ENCODE peak calls at places on chromosomes 13 and 19, in seven cellular contexts. One of them, this sample, is unnamed.

GRCh38 chr19:20840371-20840770 is 64.3 kb downstream of the ZNF66 start:
- DNase-seq in tibial nerve: no peak
- DNase-seq in neural crest cell: no peak
- DNase-seq in PC-3: peak
- DNase-seq in MCF 10A: peak
- DNase-seq in progenitor cell of endocrine pancreas: no peak
- DNase-seq in pancreas: no peak
- DNase-seq in this sample: no peak

GRCh38 chr13:100987993-100988392 is 313.4 kb upstream of the TMTC4 start:
- DNase-seq in tibial nerve: no peak
- DNase-seq in neural crest cell: no peak
- DNase-seq in PC-3: peak
- DNase-seq in MCF 10A: peak
- DNase-seq in progenitor cell of endocrine pancreas: no peak
- DNase-seq in pancreas: no peak
- DNase-seq in this sample: no peak

GRCh38 chr19:14440049-14440448 is 6.9 kb downstream of the PKN1 start:
- DNase-seq in tibial nerve: peak
- DNase-seq in neural crest cell: no peak
- DNase-seq in PC-3: no peak
- DNase-seq in MCF 10A: no peak
- DNase-seq in progenitor cell of endocrine pancreas: no peak
- DNase-seq in pancreas: peak
- DNase-seq in this sample: peak

GRCh38 chr13:21663197-21663596 is 7.7 kb upstream of the FGF9 start:
- DNase-seq in tibial nerve: no peak
- DNase-seq in neural crest cell: no peak
- DNase-seq in PC-3: peak
- DNase-seq in MCF 10A: peak
- DNase-seq in progenitor cell of endocrine pancreas: no peak
- DNase-seq in pancreas: no peak
- DNase-seq in this sample: no peak

GRCh38 chr19:17209126-17210036 is 5.8 kb upstream of the USE1 start:
- DNase-seq in tibial nerve: no peak
- DNase-seq in neural crest cell: peak
- DNase-seq in PC-3: peak
- DNase-seq in MCF 10A: peak
- DNase-seq in progenitor cell of endocrine pancreas: no peak
- DNase-seq in pancreas: no peak
- DNase-seq in this sample: no peak

GRCh38 chr19:30520735-30521479 is 148.7 kb downstream of the ZNF536 start:
- DNase-seq in tibial nerve: no peak
- DNase-seq in neural crest cell: no peak
- DNase-seq in PC-3: no peak
- DNase-seq in MCF 10A: no peak
- DNase-seq in progenitor cell of endocrine pancreas: no peak
- DNase-seq in pancreas: no peak
- DNase-seq in this sample: no peak

GRCh38 chr19:12065100-12065538 is 588 bp downstream of the ZNF844 start:
- DNase-seq in tibial nerve: no peak
- DNase-seq in neural crest cell: peak
- DNase-seq in PC-3: no peak
- DNase-seq in MCF 10A: no peak
- DNase-seq in progenitor cell of endocrine pancreas: no peak
- DNase-seq in pancreas: peak
- DNase-seq in this sample: no peak

GRCh38 chr19:30070970-30071632 is 129.1 kb downstream of the URI1 start:
- DNase-seq in tibial nerve: no peak
- DNase-seq in neural crest cell: no peak
- DNase-seq in PC-3: no peak
- DNase-seq in MCF 10A: no peak
- DNase-seq in progenitor cell of endocrine pancreas: no peak
- DNase-seq in pancreas: no peak
- DNase-seq in this sample: no peak

GRCh38 chr19:39138221-39139211 is 12.9 kb downstream of the PAK4 start:
- DNase-seq in tibial nerve: no peak
- DNase-seq in neural crest cell: no peak
- DNase-seq in PC-3: no peak
- DNase-seq in MCF 10A: no peak
- DNase-seq in progenitor cell of endocrine pancreas: no peak
- DNase-seq in pancreas: no peak
- DNase-seq in this sample: no peak

GRCh38 chr13:41563501-41564001 is 106.2 kb downstream of the RGCC start:
- DNase-seq in tibial nerve: no peak
- DNase-seq in neural crest cell: no peak
- DNase-seq in PC-3: peak
- DNase-seq in MCF 10A: no peak
- DNase-seq in progenitor cell of endocrine pancreas: no peak
- DNase-seq in pancreas: no peak
- DNase-seq in this sample: no peak

GRCh38 chr13:89458456-89458855 is 1787.3 kb downstream of the SLITRK5 start:
- DNase-seq in tibial nerve: no peak
- DNase-seq in neural crest cell: no peak
- DNase-seq in PC-3: no peak
- DNase-seq in MCF 10A: no peak
- DNase-seq in progenitor cell of endocrine pancreas: no peak
- DNase-seq in pancreas: no peak
- DNase-seq in this sample: no peak

GRCh38 chr13:25846227-25846984 is 205.4 kb downstream of the SHISA2 start:
- DNase-seq in tibial nerve: no peak
- DNase-seq in neural crest cell: no peak
- DNase-seq in PC-3: peak
- DNase-seq in MCF 10A: peak
- DNase-seq in progenitor cell of endocrine pancreas: no peak
- DNase-seq in pancreas: no peak
- DNase-seq in this sample: no peak

GRCh38 chr19:47699360-47699917 is 13.8 kb upstream of the EHD2 start:
- DNase-seq in tibial nerve: no peak
- DNase-seq in neural crest cell: peak
- DNase-seq in PC-3: peak
- DNase-seq in MCF 10A: peak
- DNase-seq in progenitor cell of endocrine pancreas: peak
- DNase-seq in pancreas: no peak
- DNase-seq in this sample: peak

GRCh38 chr19:18014197-18014596 is 6.2 kb downstream of the ARRDC2 start:
- DNase-seq in tibial nerve: no peak
- DNase-seq in neural crest cell: no peak
- DNase-seq in PC-3: no peak
- DNase-seq in MCF 10A: no peak
- DNase-seq in progenitor cell of endocrine pancreas: no peak
- DNase-seq in pancreas: no peak
- DNase-seq in this sample: no peak

GRCh38 chr19:50880241-50880640 is 7.0 kb downstream of the KLK2 start:
- DNase-seq in tibial nerve: no peak
- DNase-seq in neural crest cell: no peak
- DNase-seq in PC-3: no peak
- DNase-seq in MCF 10A: no peak
- DNase-seq in progenitor cell of endocrine pancreas: no peak
- DNase-seq in pancreas: no peak
- DNase-seq in this sample: no peak

GRCh38 chr19:42226886-42227285 is 6.8 kb downstream of the ZNF526 start:
- DNase-seq in tibial nerve: no peak
- DNase-seq in neural crest cell: no peak
- DNase-seq in PC-3: no peak
- DNase-seq in MCF 10A: no peak
- DNase-seq in progenitor cell of endocrine pancreas: no peak
- DNase-seq in pancreas: no peak
- DNase-seq in this sample: no peak

GRCh38 chr13:33494596-33495214 is 209.2 kb upstream of the STARD13 start:
- DNase-seq in tibial nerve: no peak
- DNase-seq in neural crest cell: no peak
- DNase-seq in PC-3: peak
- DNase-seq in MCF 10A: peak
- DNase-seq in progenitor cell of endocrine pancreas: no peak
- DNase-seq in pancreas: no peak
- DNase-seq in this sample: no peak

GRCh38 chr19:28397311-28397710 is 815.6 kb downstream of the UQCRFS1 start:
- DNase-seq in tibial nerve: no peak
- DNase-seq in neural crest cell: no peak
- DNase-seq in PC-3: no peak
- DNase-seq in MCF 10A: no peak
- DNase-seq in progenitor cell of endocrine pancreas: no peak
- DNase-seq in pancreas: no peak
- DNase-seq in this sample: no peak

GRCh38 chr19:19538077-19538764 is at the start of gene CILP2:
- DNase-seq in tibial nerve: no peak
- DNase-seq in neural crest cell: peak
- DNase-seq in PC-3: peak
- DNase-seq in MCF 10A: no peak
- DNase-seq in progenitor cell of endocrine pancreas: peak
- DNase-seq in pancreas: no peak
- DNase-seq in this sample: peak

GRCh38 chr19:17830567-17831418 is 9.5 kb upstream of the INSL3 start:
- DNase-seq in tibial nerve: peak
- DNase-seq in neural crest cell: peak
- DNase-seq in PC-3: peak
- DNase-seq in MCF 10A: no peak
- DNase-seq in progenitor cell of endocrine pancreas: peak
- DNase-seq in pancreas: peak
- DNase-seq in this sample: no peak

DNA sequence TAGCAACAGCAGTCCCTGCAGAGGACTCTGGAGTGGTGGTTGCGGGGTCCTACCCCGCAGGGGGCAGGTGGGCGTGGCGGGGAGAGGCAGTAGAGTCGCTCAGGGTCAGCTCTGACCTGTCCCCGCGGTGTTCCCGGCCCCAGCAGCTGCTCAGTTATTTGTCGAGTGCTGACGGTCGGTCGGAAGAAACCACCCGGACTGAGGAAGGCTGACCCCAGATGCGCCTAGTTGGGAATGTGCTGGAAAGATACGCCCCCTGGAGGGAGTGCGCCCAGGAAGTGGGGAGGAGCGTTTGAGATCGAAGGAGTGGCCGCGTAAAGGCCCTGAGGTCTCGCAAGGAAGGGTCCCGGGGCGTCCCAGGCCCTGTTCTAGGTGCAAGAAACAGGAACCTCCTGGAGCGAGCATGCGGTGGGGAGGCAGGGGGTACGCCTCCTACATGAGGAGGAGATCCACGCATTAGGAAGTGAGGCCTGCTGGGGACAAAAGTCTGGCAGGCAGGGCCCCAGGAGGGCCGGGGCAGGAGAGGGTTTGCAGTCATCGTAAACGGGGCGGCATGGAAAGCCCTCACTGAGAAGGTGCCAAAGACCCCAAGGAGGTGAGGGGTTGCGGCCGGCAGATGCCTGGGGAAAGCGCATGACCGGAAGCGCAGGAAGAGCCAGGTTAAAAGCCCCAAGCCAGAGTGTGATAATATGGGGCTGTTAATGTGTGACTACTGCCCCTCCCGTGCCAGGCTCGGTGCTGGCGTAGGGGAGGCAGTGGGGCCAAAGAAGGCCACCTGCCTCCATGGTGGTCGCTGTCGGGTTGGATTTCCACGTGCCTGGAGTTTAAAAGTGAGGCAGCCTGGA is 9.1 kb downstream of the CCDC8 start:
- DNase-seq in tibial nerve: no peak
- DNase-seq in neural crest cell: peak
- DNase-seq in PC-3: peak
- DNase-seq in MCF 10A: no peak
- DNase-seq in progenitor cell of endocrine pancreas: peak
- DNase-seq in pancreas: peak
- DNase-seq in this sample: no peak
- TF ChIP-seq CTCF in tibial nerve: no peak
- TF ChIP-seq CTCF in neural crest cell: peak
- TF ChIP-seq CTCF in PC-3: peak
- TF ChIP-seq CTCF in MCF 10A: no peak
- TF ChIP-seq CTCF in progenitor cell of endocrine pancreas: peak
- TF ChIP-seq CTCF in pancreas: no peak
- TF ChIP-seq CTCF in this sample: no peak

GRCh38 chr19:57583521-57584416 is at the start of gene ZIK1:
- DNase-seq in tibial nerve: peak
- DNase-seq in neural crest cell: peak
- DNase-seq in PC-3: no peak
- DNase-seq in MCF 10A: no peak
- DNase-seq in progenitor cell of endocrine pancreas: peak
- DNase-seq in pancreas: peak
- DNase-seq in this sample: peak
- TF ChIP-seq CTCF in tibial nerve: no peak
- TF ChIP-seq CTCF in neural crest cell: no peak
- TF ChIP-seq CTCF in PC-3: no peak
- TF ChIP-seq CTCF in MCF 10A: no peak
- TF ChIP-seq CTCF in progenitor cell of endocrine pancreas: peak
- TF ChIP-seq CTCF in pancreas: no peak
- TF ChIP-seq CTCF in this sample: no peak

DNA sequence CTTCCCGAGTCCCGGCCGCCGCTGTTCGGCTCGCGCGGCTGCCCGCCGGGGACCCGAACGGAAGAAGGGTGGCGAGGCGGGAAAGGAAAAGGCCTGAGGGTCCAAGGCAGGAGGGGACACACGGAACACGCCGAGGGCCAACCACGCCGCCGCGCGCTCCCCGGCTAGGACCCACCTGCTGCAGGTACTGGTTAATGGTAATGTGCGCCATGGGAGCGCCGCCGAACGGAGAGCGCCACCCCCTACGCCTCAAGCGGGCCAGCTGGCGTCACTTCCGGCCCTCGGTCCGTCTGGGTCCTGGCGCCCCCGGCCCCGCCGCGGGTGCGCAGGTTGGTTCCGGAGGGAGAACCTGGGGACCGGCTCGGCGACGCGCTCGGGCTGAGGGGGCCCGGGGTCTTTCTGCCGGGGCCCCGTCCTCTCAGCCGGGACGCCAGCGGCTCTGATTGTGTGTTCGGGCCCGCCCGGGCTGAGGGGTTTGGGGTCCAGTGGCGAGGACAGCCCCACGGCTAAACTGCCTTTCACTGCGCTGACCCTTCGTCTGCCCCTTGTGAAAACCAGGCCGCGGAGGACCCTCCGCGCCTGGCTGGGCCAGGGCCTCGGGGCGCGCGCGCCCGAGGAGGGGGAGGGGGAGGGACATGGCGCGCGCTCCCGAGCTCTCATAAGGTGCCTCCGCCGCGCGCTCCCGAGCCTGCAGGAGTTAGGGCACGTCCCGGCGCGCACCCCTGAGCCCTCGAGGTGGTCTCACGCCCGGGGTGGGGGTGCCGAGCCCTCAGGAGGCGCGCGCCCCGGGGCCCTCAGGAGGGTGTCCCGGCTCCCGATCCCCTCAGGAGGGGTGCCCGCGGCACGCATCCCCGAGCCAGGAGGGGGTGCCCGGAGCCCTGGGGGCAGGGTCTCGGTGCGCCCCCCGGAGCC is at the start of gene PCID2:
- DNase-seq in tibial nerve: peak
- DNase-seq in neural crest cell: peak
- DNase-seq in PC-3: peak
- DNase-seq in MCF 10A: peak
- DNase-seq in progenitor cell of endocrine pancreas: peak
- DNase-seq in pancreas: peak
- DNase-seq in this sample: peak
- TF ChIP-seq CTCF in tibial nerve: no peak
- TF ChIP-seq CTCF in neural crest cell: no peak
- TF ChIP-seq CTCF in PC-3: no peak
- TF ChIP-seq CTCF in MCF 10A: no peak
- TF ChIP-seq CTCF in progenitor cell of endocrine pancreas: peak
- TF ChIP-seq CTCF in pancreas: no peak
- TF ChIP-seq CTCF in this sample: no peak

DNA sequence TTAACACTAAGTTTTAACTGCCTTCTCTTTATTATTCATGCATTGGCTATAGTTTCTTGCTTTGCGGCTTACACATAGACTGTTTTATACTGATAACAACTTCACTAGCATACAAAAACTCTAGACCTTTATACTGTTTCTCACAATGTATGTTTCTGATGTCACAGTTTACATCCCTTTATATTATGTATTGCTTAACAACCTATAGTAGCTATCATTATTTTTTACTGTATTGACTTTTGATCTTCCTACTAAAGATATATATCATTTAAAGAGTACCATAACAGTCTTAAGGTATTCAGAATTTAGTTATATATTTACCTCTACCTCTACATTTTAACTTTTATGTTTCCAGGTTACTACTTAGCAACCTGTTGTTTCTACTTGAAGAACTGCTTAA is 543.3 kb upstream of the ARGLU1 start:
- DNase-seq in tibial nerve: no peak
- DNase-seq in neural crest cell: no peak
- DNase-seq in PC-3: no peak
- DNase-seq in MCF 10A: no peak
- DNase-seq in progenitor cell of endocrine pancreas: no peak
- DNase-seq in pancreas: no peak
- DNase-seq in this sample: no peak
- TF ChIP-seq CTCF in tibial nerve: no peak
- TF ChIP-seq CTCF in neural crest cell: no peak
- TF ChIP-seq CTCF in PC-3: no peak
- TF ChIP-seq CTCF in MCF 10A: no peak
- TF ChIP-seq CTCF in progenitor cell of endocrine pancreas: no peak
- TF ChIP-seq CTCF in pancreas: no peak
- TF ChIP-seq CTCF in this sample: no peak